ENCODE peak calls at places on chromosomes 5 and 9, in four cellular contexts. One of them, this sample, is unnamed.
A peak's percentile ranks its signal among the peaks of the same experiment; 100 is the strongest.

GRCh38 chr9:99430301-99430700 is 208.2 kb downstream of the SEC61B start:
- DNase-seq in WTC11: no peak
- DNase-seq in type B pancreatic cell: no peak
- DNase-seq in IMR-90: peak; percentile 90
- DNase-seq in this sample: peak; percentile 87

GRCh38 chr9:108832179-108832500 is 23.6 kb downstream of the ACTL7B start:
- DNase-seq in IMR-90: no peak
- DNase-seq in WTC11: no peak
- DNase-seq in type B pancreatic cell: no peak
- DNase-seq in this sample: no peak

GRCh38 chr9:89576404-89576824 is 28.4 kb upstream of the GADD45G start:
- DNase-seq in WTC11: no peak
- DNase-seq in type B pancreatic cell: no peak
- DNase-seq in IMR-90: peak; percentile 50
- DNase-seq in this sample: no peak

GRCh38 chr5:115033861-115034260 is 135.8 kb downstream of the TRIM36 start:
- DNase-seq in IMR-90: no peak
- DNase-seq in WTC11: peak; percentile 55
- DNase-seq in type B pancreatic cell: no peak
- DNase-seq in this sample: no peak

GRCh38 chr5:44774279-44774880 is 34.4 kb upstream of the MRPS30 start:
- DNase-seq in IMR-90: peak; percentile 52
- DNase-seq in WTC11: no peak
- DNase-seq in type B pancreatic cell: no peak
- DNase-seq in this sample: peak; percentile 2

GRCh38 chr9:123629531-123629930 is 273.5 kb downstream of the CRB2 start:
- DNase-seq in type B pancreatic cell: no peak
- DNase-seq in WTC11: no peak
- DNase-seq in IMR-90: no peak
- DNase-seq in this sample: no peak

GRCh38 chr9:13239208-13239607 is 40.3 kb downstream of the MPDZ start:
- DNase-seq in type B pancreatic cell: no peak
- DNase-seq in IMR-90: no peak
- DNase-seq in WTC11: no peak
- DNase-seq in this sample: no peak

GRCh38 chr9:33273972-33274328 is 9.1 kb downstream of the CHMP5 start:
- DNase-seq in WTC11: no peak
- DNase-seq in IMR-90: peak; percentile 49
- DNase-seq in type B pancreatic cell: no peak
- DNase-seq in this sample: no peak

This sample was measured in brain microvascular endothelial cell.